ENCODE peak calls at places on chromosomes 2 and 18, in eight cellular contexts. W is thoracic aorta, I is neural progenitor cell, F is stomach, Q is heart right ventricle, B is HCT116, V is psoas muscle, C is endothelial cell of umbilical vein. Y is an unnamed sample.

GRCh38 chr2:84077504-84077903 is 381.6 kb downstream of the SUCLG1 start:
- DNase-seq in V (no peak), F (no peak), W (no peak), C (peak; percentile 1), B (peak; percentile 16), I (peak; percentile 59), Q (no peak), Y (no peak)

GRCh38 chr2:162929571-162929970 is 91.0 kb upstream of the KCNH7 start:
- DNase-seq in B (no peak), F (no peak), I (no peak), V (no peak), W (no peak), C (no peak), Q (no peak), Y (no peak)

GRCh38 chr2:44291281-44292248 is 16.3 kb downstream of the SLC3A1 start:
- DNase-seq in Q (no peak), F (peak; percentile 84), B (peak; percentile 48), I (peak; percentile 27), W (no peak), V (peak; percentile 52), C (peak; percentile 67), Y (no peak)

GRCh38 chr18:75958683-75959082 is 531.2 kb upstream of the SMIM21 start:
- DNase-seq in V (no peak), B (no peak), C (no peak), F (no peak), Q (no peak), W (no peak), I (no peak), Y (no peak)

GRCh38 chr2:181234429-181235410 is 222.5 kb upstream of the ITGA4 start:
- DNase-seq in B (no peak), W (no peak), Q (no peak), I (no peak), V (no peak), F (no peak), C (no peak), Y (no peak)

GRCh38 chr2:101587251-101587650 is 110.3 kb upstream of the MAP4K4 start:
- DNase-seq in I (no peak), C (no peak), B (no peak), F (no peak), W (no peak), V (no peak), Q (no peak), Y (no peak)

GRCh38 chr2:213834746-213835145 is 550.5 kb downstream of the SPAG16 start:
- DNase-seq in F (no peak), I (no peak), C (no peak), Q (no peak), B (no peak), V (no peak), W (no peak), Y (no peak)

GRCh38 chr18:58992301-58993231 is 127.9 kb downstream of the ZNF532 start:
- DNase-seq in V (no peak), I (no peak), Q (no peak), B (no peak), W (no peak), F (no peak), C (peak; percentile 91), Y (no peak)

GRCh38 chr2:48482774-48483173 is 47.2 kb upstream of the STON1 start:
- DNase-seq in B (no peak), Q (no peak), F (no peak), C (peak; percentile 86), W (no peak), V (no peak), I (no peak), Y (no peak)

GRCh38 chr18:72634500-72634899 is 90.4 kb upstream of the CBLN2 start:
- DNase-seq in I (no peak), W (no peak), Q (no peak), B (no peak), F (no peak), V (no peak), C (no peak), Y (no peak)

GRCh38 chr18:2529154-2529553 is 42.2 kb downstream of the METTL4 start:
- DNase-seq in W (no peak), I (no peak), B (no peak), Q (no peak), V (no peak), C (no peak), F (no peak), Y (no peak)

GRCh38 chr2:105865222-105865913 is 120.7 kb downstream of the NCK2 start:
- DNase-seq in F (no peak), B (no peak), C (no peak), V (no peak), Q (no peak), W (no peak), I (no peak), Y (no peak)

GRCh38 chr18:48735856-48736255 is 197.0 kb downstream of the CTIF start:
- DNase-seq in W (no peak), I (no peak), F (no peak), B (no peak), Q (no peak), V (no peak), C (no peak), Y (no peak)

GRCh38 chr2:103161456-103162289 is 399.8 kb downstream of the TMEM182 start:
- DNase-seq in V (no peak), F (peak; percentile 36), B (peak; percentile 16), W (peak; percentile 5), Q (peak; percentile 33), C (peak; percentile 28), I (peak; percentile 79), Y (no peak)

GRCh38 chr2:135797497-135798274 is 39.3 kb downstream of the LCT start:
- DNase-seq in W (peak; percentile 29), Q (peak; percentile 63), F (peak; percentile 78), V (peak; percentile 82), B (peak; percentile 54), C (peak; percentile 71), I (peak; percentile 86), Y (peak; percentile 84)

GRCh38 chr2:135799738-135800137 is 37.2 kb downstream of the LCT start:
- DNase-seq in Q (no peak), W (no peak), C (no peak), B (no peak), F (no peak), V (no peak), I (no peak), Y (no peak)

GRCh38 chr2:135798275-135798705 is 38.7 kb downstream of the LCT start:
- DNase-seq in W (no peak), F (no peak), C (no peak), V (no peak), Q (no peak), B (no peak), I (no peak), Y (no peak)

GRCh38 chr2:135800513-135801460 is 36.2 kb downstream of the LCT start:
- DNase-seq in C (no peak), Q (no peak), F (no peak), V (no peak), W (no peak), B (no peak), I (no peak), Y (no peak)

DNA sequence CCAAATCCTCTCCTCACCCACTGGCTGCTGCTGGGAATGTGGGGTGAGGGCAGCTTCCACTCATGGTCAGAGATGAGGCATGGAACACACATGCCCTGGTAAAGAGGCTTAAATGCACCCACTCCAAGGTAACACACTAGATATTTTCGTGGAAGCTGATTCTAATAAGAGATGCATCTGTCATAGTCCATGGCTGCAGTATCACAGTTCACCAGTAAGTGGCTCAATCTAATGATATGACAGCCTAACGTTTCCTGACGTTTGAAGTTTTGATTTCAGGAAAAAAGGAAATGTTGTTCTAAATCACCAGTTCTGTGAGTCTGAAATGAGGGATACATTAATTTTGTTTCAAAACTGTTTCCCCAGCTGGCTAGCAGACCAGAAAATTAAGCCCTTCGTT is 38.2 kb downstream of the LCT start:
- DNase-seq in W (no peak), F (no peak), Q (no peak), C (peak; percentile 15), I (no peak), B (no peak), V (no peak), Y (no peak)
- TF ChIP-seq CTCF in W (no peak), F (no peak), Q (peak; percentile 21), C (peak; percentile 17), I (peak; percentile 10), B (no peak), V (no peak), Y (no peak)

DNA sequence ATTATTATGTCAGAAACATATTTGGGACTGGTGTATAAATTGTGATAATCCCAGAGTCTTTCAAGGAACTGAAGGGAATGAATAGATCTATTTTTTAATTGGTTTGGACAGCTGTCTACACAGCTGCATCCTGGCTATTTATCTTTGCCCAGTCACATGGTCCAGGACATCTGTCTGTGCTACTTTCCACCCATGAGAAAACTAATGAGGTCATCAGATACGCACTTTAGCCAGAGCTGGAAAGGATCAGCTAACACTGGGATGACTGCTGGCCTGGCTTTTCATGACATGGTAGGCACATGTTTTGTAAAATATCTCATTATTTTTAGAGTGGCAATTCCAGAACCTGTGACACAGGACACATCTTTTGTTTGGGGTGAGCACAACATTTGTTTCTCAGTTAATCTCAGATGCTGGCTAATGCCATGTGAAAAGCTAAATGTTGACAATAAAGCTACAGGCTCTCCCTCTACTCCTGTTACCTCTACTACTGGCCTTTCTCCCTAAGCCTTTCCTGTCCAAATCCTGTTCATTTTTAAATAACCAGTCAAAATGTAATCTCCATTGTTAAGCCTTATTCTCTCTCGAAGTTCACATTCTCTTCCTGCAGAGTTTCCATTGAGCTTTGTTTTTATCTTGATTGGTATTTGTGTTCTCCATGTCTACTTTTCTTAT is 500.7 kb downstream of the RIT2 start:
- DNase-seq in I (no peak), B (no peak), W (no peak), F (no peak), C (peak; percentile 74), Q (peak; percentile 65), V (no peak), Y (no peak)
- H3K27ac ChIP-seq in I (no peak overlapping the region), B (no peak overlapping the region), W (no peak overlapping the region), F (no peak overlapping the region), C (peak overlapping the region; percentile 60), Q (no peak overlapping the region), V (no peak overlapping the region), Y (no peak overlapping the region)

GRCh38 chr2:47311764-47312503 is 91.0 kb upstream of the MSH2 start:
- DNase-seq in B (no peak), F (no peak), C (no peak), W (no peak), Q (no peak), V (no peak), I (no peak), Y (no peak)

GRCh38 chr2:47312504-47312875 is 90.5 kb upstream of the MSH2 start:
- DNase-seq in V (no peak), C (no peak), F (no peak), Q (no peak), B (no peak), W (no peak), I (no peak), Y (no peak)

GRCh38 chr2:47309472-47309951 is 93.4 kb upstream of the MSH2 start:
- DNase-seq in C (no peak), I (peak; percentile 22), F (no peak), V (no peak), Q (no peak), W (no peak), B (no peak), Y (no peak)

GRCh38 chr2:47310801-47311560 is 92.0 kb upstream of the MSH2 start:
- DNase-seq in W (peak; percentile 10), B (no peak), V (no peak), Q (peak; percentile 37), I (peak; percentile 53), C (no peak), F (peak; percentile 63), Y (no peak)

GRCh38 chr2:47309952-47310800 is 92.8 kb upstream of the MSH2 start:
- DNase-seq in Q (peak; percentile 16), C (no peak), B (no peak), I (peak; percentile 45), V (no peak), F (peak; percentile 48), W (no peak), Y (no peak)
- H3K4me1 ChIP-seq in Q (peaks cover 17% of the 10 kb centered on the region), C (no peaks in the 10 kb centered on the region), B (peaks cover 20% of the 10 kb centered on the region), I (peaks cover 24% of the 10 kb centered on the region), V (peaks cover 15% of the 10 kb centered on the region), F (peaks cover 47% of the 10 kb centered on the region), W (peaks cover 27% of the 10 kb centered on the region), Y (no peaks in the 10 kb centered on the region)

GRCh38 chr2:22375094-22375493 is 1009.9 kb upstream of the KLHL29 start:
- DNase-seq in B (no peak), V (no peak), I (peak; percentile 24), Q (no peak), F (no peak), C (no peak), W (no peak), Y (no peak)
- TF ChIP-seq CTCF in B (no peak), V (no peak), I (peak; percentile 52), Q (no peak), F (no peak), C (no peak), W (no peak), Y (no peak)

Y was measured in CD8-positive, alpha-beta T cell.